ENCODE peak calls at places on chromosomes 16 and 17, in eight cellular contexts. X is neural progenitor cell; Q is lower lobe of right lung; D is adrenal gland; E is colonic mucosa; C is cardiac fibroblast; L is effector memory CD4-positive, alpha-beta T cell; R is H7. Y is an unnamed sample.

GRCh38 chr17:66165537-66166123 is 26.3 kb downstream of the CEP112 start:
- DNase-seq in R (peak), D (no peak), X (peak), Q (no peak), L (no peak), C (peak), E (no peak), Y (no peak)

GRCh38 chr17:17952691-17953090 is 19.5 kb downstream of the TOM1L2 start:
- DNase-seq in L (no peak), R (peak), E (no peak), D (no peak), X (no peak), Q (no peak), C (no peak), Y (no peak)

GRCh38 chr16:65315004-65315398 is 193.1 kb upstream of the CDH11 start:
- DNase-seq in C (peak), D (peak), Q (no peak), E (peak), R (no peak), L (no peak), X (peak), Y (no peak)

GRCh38 chr16:79645701-79646100 is 45.2 kb upstream of the MAF start:
- DNase-seq in R (no peak), Q (no peak), D (no peak), X (no peak), E (no peak), C (no peak), L (no peak), Y (no peak)

GRCh38 chr17:76278952-76279741 is 14.0 kb downstream of the UBALD2 start:
- DNase-seq in R (peak), L (peak), D (peak), C (peak), Q (peak), X (peak), E (peak), Y (peak)

GRCh38 chr17:1829189-1829578 is 518 bp downstream of the SMYD4 start:
- DNase-seq in C (peak), X (no peak), E (peak), Q (no peak), D (no peak), L (no peak), R (no peak), Y (no peak)

GRCh38 chr16:1279081-1279944 is 23.4 kb downstream of the TPSD1 start:
- DNase-seq in L (no peak), R (peak), C (no peak), Q (no peak), D (no peak), X (no peak), E (no peak), Y (no peak)

GRCh38 chr17:82235775-82236141 is 6.9 kb downstream of the SLC16A3 start:
- DNase-seq in D (no peak), Q (no peak), E (peak), R (no peak), X (no peak), C (no peak), L (no peak), Y (no peak)

GRCh38 chr16:2874584-2875362 is 8.2 kb upstream of the FLYWCH2 start:
- DNase-seq in C (peak), D (peak), E (peak), Q (peak), X (peak), R (peak), L (peak), Y (peak)

GRCh38 chr16:4032768-4033167 is 83.5 kb downstream of the ADCY9 start:
- DNase-seq in X (no peak), D (no peak), C (no peak), L (no peak), R (no peak), E (peak), Q (peak), Y (no peak)

GRCh38 chr16:84885024-84885910 is 65.5 kb downstream of the CRISPLD2 start:
- DNase-seq in D (no peak), C (peak), Q (no peak), X (peak), E (no peak), R (peak), L (no peak), Y (no peak)

GRCh38 chr17:5468075-5468473 is 708 bp downstream of the DHX33 start:
- DNase-seq in L (no peak), C (no peak), E (no peak), X (no peak), D (no peak), Q (no peak), R (peak), Y (peak)

GRCh38 chr17:50642722-50643656 is 8.3 kb downstream of the ABCC3 start:
- DNase-seq in Q (no peak), X (no peak), D (peak), E (no peak), L (no peak), R (no peak), C (no peak), Y (no peak)

GRCh38 chr17:13346081-13346533 is 255.6 kb downstream of the HS3ST3A1 start:
- DNase-seq in E (no peak), C (peak), D (no peak), Q (no peak), X (no peak), R (peak), L (no peak), Y (no peak)

GRCh38 chr16:53881371-53881770 is 177.4 kb downstream of the FTO start:
- DNase-seq in D (no peak), R (no peak), C (peak), E (no peak), Q (no peak), L (no peak), X (no peak), Y (no peak)

GRCh38 chr17:74778960-74779359 is 2.8 kb upstream of the NAT9 start:
- DNase-seq in E (no peak), D (no peak), Q (no peak), L (no peak), R (no peak), X (no peak), C (peak), Y (no peak)

GRCh38 chr17:17044846-17045561 is 2.7 kb downstream of the MPRIP start:
- DNase-seq in L (no peak), R (peak), Q (no peak), E (peak), D (peak), X (no peak), C (peak), Y (peak)

GRCh38 chr17:17944253-17944652 is 27.9 kb downstream of the TOM1L2 start:
- DNase-seq in Q (no peak), D (no peak), L (no peak), X (no peak), E (no peak), R (no peak), C (no peak), Y (no peak)

GRCh38 chr17:8631554-8631877 is 991 bp upstream of the MYH10 start:
- DNase-seq in X (no peak), C (no peak), Q (no peak), D (no peak), E (no peak), L (no peak), R (no peak), Y (no peak)

GRCh38 chr17:46770818-46771600 is 47.5 kb downstream of the WNT3 start:
- DNase-seq in X (peak), C (peak), Q (peak), L (no peak), R (peak), D (no peak), E (peak), Y (peak)

GRCh38 chr17:47733047-47733413 is at the start of gene TBX21:
- DNase-seq in Q (peak), C (peak), E (peak), R (peak), L (peak), X (peak), D (peak), Y (peak)

GRCh38 chr17:55742272-55743102 is 8.4 kb upstream of the PCTP start:
- DNase-seq in E (no peak), R (no peak), L (no peak), D (no peak), X (no peak), Q (no peak), C (no peak), Y (no peak)

DNA sequence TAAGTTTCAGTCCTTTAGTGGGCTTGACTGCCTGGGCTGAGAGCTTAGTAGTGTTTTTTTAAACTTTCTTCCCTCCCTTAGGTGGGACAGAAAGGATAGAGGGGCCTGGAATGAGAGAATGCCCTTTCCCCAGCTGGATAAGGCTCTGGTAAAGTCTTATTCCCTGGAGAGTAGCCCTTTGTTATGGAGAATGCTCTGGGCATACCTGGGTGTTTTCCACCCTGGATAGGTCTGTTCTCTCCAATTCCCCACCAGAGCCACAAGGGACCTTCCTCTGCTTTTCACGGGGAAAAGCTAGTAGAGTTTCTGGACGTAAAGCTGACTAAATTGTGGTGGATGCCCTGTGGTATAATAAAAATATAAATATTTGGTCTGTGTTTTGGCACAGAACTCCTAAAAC is 164.1 kb downstream of the HS3ST4 start:
- DNase-seq in X (peak), L (no peak), R (peak), E (no peak), C (no peak), Q (no peak), D (no peak), Y (no peak)
- H3K4me3 ChIP-seq in X (no peak), L (no peak), R (no peak), E (no peak), C (no peak), Q (no peak), D (no peak), Y (no peak)

DNA sequence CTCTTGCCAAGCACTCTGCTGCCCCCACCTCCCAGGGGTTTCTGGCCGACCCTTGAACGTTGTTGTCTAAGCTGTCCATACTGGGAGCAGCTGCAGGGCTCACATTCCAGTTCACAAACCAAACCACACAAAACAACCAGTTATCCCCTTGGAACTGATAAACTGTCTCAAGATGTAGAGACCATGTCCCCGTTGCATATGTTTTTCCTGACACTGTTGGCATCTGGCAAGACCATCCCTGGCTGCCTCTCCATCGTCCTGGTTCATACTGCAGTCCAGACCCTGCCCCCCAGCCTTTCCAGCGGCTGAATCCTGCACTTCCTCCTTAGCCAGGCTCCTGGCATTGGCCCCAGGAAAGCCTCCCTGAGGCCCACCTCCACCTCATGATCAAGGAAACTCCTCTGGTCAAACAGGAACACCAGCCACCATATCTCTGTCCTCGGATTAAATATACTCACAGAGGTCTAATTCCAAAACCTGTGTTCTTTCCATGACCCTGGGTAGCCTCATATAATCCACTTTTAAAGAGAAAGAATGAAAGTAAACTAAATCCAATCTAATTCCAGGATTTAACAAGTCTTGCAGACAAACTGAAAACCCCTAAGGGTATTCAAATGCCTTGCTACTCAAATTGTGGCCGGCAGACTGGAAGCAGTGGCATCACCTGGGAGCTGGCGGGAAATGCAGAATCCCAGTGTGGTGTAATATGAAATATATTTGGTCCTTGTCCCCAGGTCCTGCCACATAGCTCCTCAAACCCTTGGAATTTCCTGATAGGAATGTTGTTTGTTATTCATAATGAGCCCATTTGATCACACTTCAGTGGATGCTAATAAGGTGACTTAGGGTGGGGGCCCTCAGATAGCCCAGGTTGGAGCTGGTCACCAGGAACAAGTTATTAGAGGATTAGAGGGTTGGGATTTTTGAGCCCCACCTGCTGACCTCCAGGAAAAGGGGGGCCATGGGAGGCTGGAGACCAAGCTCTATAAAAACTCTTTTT is 14.2 kb downstream of the GAS7 start:
- DNase-seq in D (no peak), E (no peak), Q (no peak), X (peak), L (no peak), C (no peak), R (peak), Y (no peak)
- H3K4me3 ChIP-seq in D (no peak), E (no peak), Q (no peak), X (no peak), L (no peak), C (no peak), R (no peak), Y (no peak)

DNA sequence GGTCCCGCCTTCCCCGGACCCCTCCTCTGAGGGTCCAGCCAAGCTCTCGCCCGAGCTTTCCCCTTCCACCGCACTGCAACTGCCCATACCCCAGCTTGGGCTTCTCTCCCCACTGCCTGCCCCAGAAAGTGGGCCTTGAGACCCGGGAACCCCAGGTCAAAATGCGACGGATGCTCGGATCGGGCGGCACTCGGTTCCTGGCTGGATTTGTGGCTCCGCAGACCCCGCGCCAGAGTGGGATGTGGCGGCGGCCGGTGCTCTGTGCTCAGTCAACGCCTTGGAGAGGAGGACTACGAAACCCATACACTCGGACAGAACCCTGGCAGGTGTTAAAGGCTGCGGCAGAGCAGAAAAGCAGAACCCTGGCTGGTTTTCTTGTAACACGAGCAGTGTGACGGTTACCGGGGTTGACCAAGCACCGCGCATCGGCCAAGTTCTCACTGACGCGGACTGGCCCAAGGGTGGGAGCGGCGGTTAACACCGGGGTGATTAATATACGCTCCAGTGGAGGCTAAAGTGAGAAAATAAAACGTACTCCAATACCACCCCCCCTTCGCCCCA is 885 bp upstream of the SLFN13 start:
- DNase-seq in R (peak), E (no peak), Q (peak), D (peak), C (peak), X (peak), L (no peak), Y (no peak)
- H3K4me3 ChIP-seq in R (peak), E (peak), Q (peak), D (no peak), C (peak), X (peak), L (no peak), Y (no peak)

GRCh38 chr16:67185003-67185865 is 1.5 kb upstream of the MATCAP1 start:
- DNase-seq in D (peak), Q (peak), R (peak), L (peak), C (peak), E (peak), X (peak), Y (peak)
- H3K4me3 ChIP-seq in D (no peak), Q (peak), R (peak), L (peak), C (no peak), E (peak), X (no peak), Y (no peak)

GRCh38 chr17:79010304-79010646 is 711 bp upstream of the CANT1 start:
- DNase-seq in X (no peak), R (no peak), D (no peak), Q (no peak), L (no peak), E (no peak), C (no peak), Y (no peak)
- H3K4me3 ChIP-seq in X (peak), R (peak), D (no peak), Q (peak), L (peak), E (peak), C (no peak), Y (peak)

Y was measured in CD4-positive, CD25-positive, alpha-beta regulatory T cell.